ENCODE peak calls at places on chromosomes 11 and 22, in eight cellular contexts. I is spleen, A is suprapubic skin, G is IMR-90, R is heart left ventricle, K is mammary epithelial cell, E is lower lobe of right lung, C is thoracic aorta. F is an unnamed sample. For H3K27me3, the result is how much of the 10 kb centered on the place peaks cover.

GRCh38 chr11:95999604-96000003 is 75.7 kb upstream of the MTMR2 start:
- DNase-seq in C (no peak), K (no peak), E (no peak), R (no peak), I (no peak), G (no peak), A (no peak), F (no peak)

GRCh38 chr11:79205786-79206185 is 235.0 kb downstream of the TENM4 start:
- DNase-seq in K (no peak), I (no peak), A (no peak), G (no peak), C (no peak), E (no peak), R (no peak), F (no peak)

GRCh38 chr11:839875-840617 is 2.3 kb downstream of the POLR2L start:
- DNase-seq in E (no peak), G (no peak), K (no peak), I (no peak), C (no peak), A (no peak), R (no peak), F (no peak)

GRCh38 chr22:37897805-37898204 is 8.3 kb upstream of the MICALL1 start:
- DNase-seq in R (no peak), I (no peak), E (no peak), K (no peak), C (no peak), G (no peak), A (no peak), F (no peak)

GRCh38 chr11:30960387-30960992 is 374.3 kb upstream of the MPPED2 start:
- DNase-seq in G (peak), E (no peak), A (no peak), R (no peak), I (no peak), C (no peak), K (no peak), F (no peak)

GRCh38 chr11:66239998-66240780 is 28.2 kb upstream of the RAB1B start:
- DNase-seq in C (no peak), K (no peak), I (no peak), R (no peak), G (no peak), E (no peak), A (no peak), F (no peak)

GRCh38 chr11:134098566-134099184 is 29.8 kb downstream of the JAM3 start:
- DNase-seq in A (no peak), K (peak), E (no peak), I (no peak), R (no peak), G (no peak), C (no peak), F (no peak)

GRCh38 chr22:32920032-32920628 is 118.6 kb downstream of the TIMP3 start:
- DNase-seq in E (no peak), C (no peak), A (peak), I (no peak), R (no peak), K (no peak), G (peak), F (no peak)

GRCh38 chr11:10350341-10350740 is 45.5 kb downstream of the ADM start:
- DNase-seq in K (peak), C (no peak), G (peak), I (no peak), R (no peak), A (no peak), E (no peak), F (peak)

GRCh38 chr22:50250555-50251471 is at the start of gene HDAC10:
- DNase-seq in R (peak), I (peak), C (no peak), E (peak), K (peak), G (peak), A (no peak), F (no peak)

GRCh38 chr11:37504925-37505324 is 906.9 kb upstream of the RAG2 start:
- DNase-seq in A (no peak), I (no peak), G (peak), K (peak), E (no peak), C (no peak), R (no peak), F (peak)

GRCh38 chr11:96228472-96228871 is 114.5 kb downstream of the MAML2 start:
- DNase-seq in A (peak), K (peak), C (peak), G (peak), R (peak), I (no peak), E (peak), F (peak)

GRCh38 chr11:60792521-60792920 is 7.4 kb downstream of the MS4A10 start:
- DNase-seq in C (no peak), E (no peak), K (no peak), A (no peak), R (no peak), I (peak), G (no peak), F (no peak)

GRCh38 chr22:26226538-26227297 is 57.5 kb downstream of the SEZ6L start:
- DNase-seq in I (no peak), G (no peak), R (no peak), E (no peak), C (no peak), A (no peak), K (no peak), F (no peak)

GRCh38 chr22:49021097-49021925 is 806.4 kb downstream of the BRD1 start:
- DNase-seq in E (peak), C (no peak), I (peak), A (peak), R (no peak), K (no peak), G (no peak), F (peak)

GRCh38 chr11:68044145-68044813 is 5.5 kb downstream of the TCIRG1 start:
- DNase-seq in C (no peak), R (peak), A (peak), I (peak), E (peak), G (no peak), K (no peak), F (peak)

GRCh38 chr22:31616315-31616980 is 45.6 kb downstream of the PISD start:
- DNase-seq in A (no peak), C (no peak), G (no peak), I (peak), R (peak), K (no peak), E (no peak), F (no peak)

GRCh38 chr11:106167085-106167484 is 89.6 kb downstream of the AASDHPPT start:
- DNase-seq in R (no peak), C (no peak), K (no peak), G (no peak), E (no peak), A (no peak), I (no peak), F (no peak)

GRCh38 chr11:133808393-133809140 is 36.7 kb downstream of the SPATA19 start:
- DNase-seq in A (no peak), I (no peak), G (no peak), R (no peak), E (no peak), C (no peak), K (no peak), F (no peak)

GRCh38 chr11:76030973-76031590 is 175.2 kb downstream of the WNT11 start:
- DNase-seq in K (peak), E (no peak), R (no peak), C (no peak), I (no peak), G (no peak), A (no peak), F (no peak)

GRCh38 chr11:37089439-37089838 is 491.4 kb upstream of the RAG2 start:
- DNase-seq in K (no peak), C (no peak), I (no peak), A (no peak), E (no peak), G (no peak), R (no peak), F (no peak)

GRCh38 chr11:59180168-59180567 is 8.2 kb downstream of the DTX4 start:
- DNase-seq in E (no peak), A (no peak), I (no peak), G (no peak), C (no peak), K (no peak), R (no peak), F (no peak)

GRCh38 chr22:48893288-48894063 is 934.2 kb downstream of the BRD1 start:
- DNase-seq in R (peak), K (no peak), A (peak), G (no peak), C (no peak), I (no peak), E (no peak), F (peak)

GRCh38 chr22:25395915-25396314 is 168.6 kb upstream of the GRK3 start:
- DNase-seq in G (no peak), A (no peak), R (no peak), I (no peak), C (no peak), E (no peak), K (no peak), F (no peak)

GRCh38 chr11:13278620-13279486 is 1.3 kb downstream of the BMAL1 start:
- DNase-seq in E (peak), A (no peak), K (no peak), I (peak), C (no peak), G (no peak), R (no peak), F (no peak)

GRCh38 chr11:124405611-124406010 is 6.8 kb upstream of the OR8B3 start:
- DNase-seq in G (peak), I (no peak), A (no peak), K (no peak), R (no peak), E (no peak), C (no peak), F (no peak)

GRCh38 chr11:92811341-92811740 is 158.1 kb upstream of the MTNR1B start:
- DNase-seq in C (no peak), G (no peak), E (no peak), A (no peak), K (peak), I (no peak), R (no peak), F (no peak)

GRCh38 chr22:38655532-38656255 is 498 bp downstream of the FAM227A start:
- DNase-seq in E (no peak), I (no peak), K (no peak), G (peak), C (no peak), R (no peak), A (no peak), F (no peak)

GRCh38 chr22:33389927-33390326 is 331.7 kb upstream of the SYN3 start:
- DNase-seq in E (no peak), R (no peak), I (no peak), K (no peak), A (no peak), C (no peak), G (peak), F (no peak)

GRCh38 chr22:20569059-20570058 is 61.9 kb downstream of the MED15 start:
- DNase-seq in C (peak), E (peak), K (peak), G (peak), I (peak), R (peak), A (no peak), F (peak)

GRCh38 chr11:32911413-32911812 is 18.8 kb downstream of the QSER1 start:
- DNase-seq in G (no peak), I (no peak), A (no peak), K (no peak), R (no peak), E (no peak), C (no peak), F (no peak)

GRCh38 chr11:78564037-78564888 is 10.4 kb downstream of the NARS2 start:
- DNase-seq in E (no peak), R (no peak), C (no peak), K (peak), I (no peak), A (no peak), G (peak), F (no peak)

GRCh38 chr11:128521697-128522062 is 65.7 kb downstream of the ETS1 start:
- DNase-seq in G (no peak), K (no peak), R (peak), E (peak), A (no peak), I (peak), C (no peak), F (no peak)

GRCh38 chr11:115423728-115424459 is 80.3 kb downstream of the CADM1 start:
- DNase-seq in I (no peak), G (peak), A (no peak), E (no peak), K (no peak), R (no peak), C (no peak), F (no peak)

GRCh38 chr11:117547188-117547831 is 219.7 kb downstream of the CEP164 start:
- DNase-seq in C (no peak), G (no peak), K (no peak), R (peak), E (peak), I (no peak), A (no peak), F (no peak)

GRCh38 chr11:59186130-59186594 is 14.2 kb downstream of the DTX4 start:
- DNase-seq in E (peak), I (no peak), A (no peak), C (no peak), K (peak), G (no peak), R (no peak), F (no peak)

GRCh38 chr11:61390161-61390560 is 2.2 kb upstream of the TMEM216 start:
- DNase-seq in G (peak), A (no peak), C (no peak), R (no peak), E (no peak), I (no peak), K (no peak), F (no peak)

GRCh38 chr22:47036352-47036751 is 273.9 kb downstream of the TBC1D22A start:
- DNase-seq in C (no peak), A (no peak), I (peak), G (no peak), E (peak), R (no peak), K (no peak), F (no peak)

GRCh38 chr11:14095882-14096281 is 133.4 kb downstream of the SPON1 start:
- DNase-seq in R (no peak), K (no peak), A (no peak), I (no peak), C (no peak), G (no peak), E (no peak), F (no peak)

DNA sequence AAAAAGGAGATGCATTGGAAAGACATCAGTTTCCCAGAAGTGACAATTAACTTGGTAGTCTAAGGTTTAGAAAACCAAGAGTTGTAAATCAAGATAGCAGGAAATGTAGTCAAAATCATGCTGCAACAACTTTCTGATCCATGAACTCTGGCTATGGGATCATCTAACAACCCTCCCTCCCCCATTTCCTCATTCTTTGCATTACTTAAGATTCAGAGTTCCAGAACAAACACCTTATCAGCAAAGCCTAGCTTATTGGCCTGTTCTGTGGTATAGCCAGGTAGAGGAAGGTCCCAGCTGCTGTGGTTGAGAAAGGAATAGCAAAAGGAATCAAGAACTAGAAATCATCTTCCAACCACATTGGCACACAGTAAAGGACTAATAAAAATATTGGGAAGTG is 651.1 kb downstream of the METTL15 start:
- DNase-seq in E (no peak), I (no peak), G (peak), C (no peak), A (no peak), K (peak), R (no peak), F (no peak)
- TF ChIP-seq CTCF in E (no peak), I (no peak), G (no peak), C (no peak), A (no peak), K (no peak), R (no peak), F (no peak)

GRCh38 chr22:22407061-22407460 is 101.5 kb downstream of the ZNF280B start:
- DNase-seq in A (no peak), K (no peak), E (no peak), I (no peak), R (no peak), G (no peak), C (no peak), F (no peak)
- H3K27me3 ChIP-seq in A (under half), K (under half), E (under half), I (under half), R (under half), G (under half), C (under half), F (under half)

DNA sequence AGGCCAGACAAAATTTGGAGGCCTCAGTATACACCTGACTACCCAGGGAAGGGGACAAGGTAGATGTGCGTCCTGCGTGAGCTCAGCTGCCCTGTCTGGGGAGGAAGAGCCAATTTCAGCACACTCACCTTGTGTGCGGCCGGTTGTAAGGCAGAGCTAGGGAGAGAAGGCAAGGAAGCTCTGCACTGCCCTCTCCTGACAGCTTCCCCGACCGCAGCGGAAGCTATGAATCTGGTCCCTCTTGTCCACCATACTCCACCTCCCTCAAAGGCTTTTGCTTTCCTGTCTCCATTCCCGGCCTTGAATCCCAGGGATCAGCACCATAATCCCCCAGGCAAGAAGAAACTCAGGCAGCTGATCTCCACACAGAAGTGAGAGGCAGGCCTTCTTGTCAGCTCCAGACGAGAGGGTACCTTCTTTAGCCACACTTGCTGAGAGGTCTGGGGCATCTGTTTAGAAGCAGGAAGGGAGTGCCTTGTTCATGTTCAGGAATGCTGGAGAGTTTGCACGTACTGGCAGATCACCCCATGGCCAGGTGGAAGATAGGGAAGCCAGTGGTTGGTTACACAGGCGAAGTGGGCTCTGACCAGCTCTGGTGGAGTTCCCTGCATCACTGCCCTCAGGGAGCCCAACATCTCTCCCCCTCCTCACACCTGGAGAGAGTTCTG is 62.5 kb downstream of the FEZ1 start:
- DNase-seq in A (no peak), I (no peak), R (no peak), C (no peak), G (peak), K (peak), E (no peak), F (no peak)
- TF ChIP-seq CTCF in A (no peak), I (no peak), R (peak), C (no peak), G (peak), K (peak), E (peak), F (peak)

GRCh38 chr11:45056529-45056928 is 89.9 kb upstream of the PRDM11 start:
- DNase-seq in E (no peak), G (no peak), R (no peak), K (no peak), C (no peak), A (no peak), I (no peak), F (no peak)
- H3K27me3 ChIP-seq in E (under half), G (under half), R (under half), K (under half), C (under half), A (under half), I (under half), F (under half)

DNA sequence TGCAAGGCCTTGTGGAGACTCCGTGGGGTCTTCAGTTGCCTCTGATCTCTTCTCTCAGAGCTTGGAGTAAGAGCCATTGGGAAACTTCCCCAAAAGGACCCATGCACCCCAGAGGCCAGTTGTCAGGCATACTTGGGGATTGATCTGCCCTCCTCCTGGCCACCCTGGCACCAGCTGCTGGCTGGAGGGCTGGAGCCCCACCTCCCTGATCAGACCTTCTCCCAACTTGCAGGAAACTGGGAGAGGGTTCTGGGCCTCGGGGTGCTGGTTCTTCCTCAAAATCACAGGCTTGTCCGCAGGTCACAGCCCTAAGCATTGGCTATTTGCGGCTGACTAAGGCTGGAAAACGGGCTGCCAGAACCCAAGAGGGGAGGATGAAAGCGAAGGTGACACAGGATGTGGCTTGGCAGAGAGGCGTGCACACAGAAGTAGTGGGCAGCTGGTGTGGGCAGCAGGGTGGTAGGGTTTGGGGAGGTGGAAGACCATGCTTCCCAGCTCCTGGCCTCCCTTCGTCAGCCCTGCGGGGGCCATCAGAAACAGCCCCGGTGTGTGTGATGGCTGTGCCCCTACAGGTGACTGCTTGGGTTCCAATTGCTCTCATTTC is 1.3 kb upstream of the DGKZ start:
- DNase-seq in E (no peak), K (peak), I (peak), C (no peak), A (no peak), G (no peak), R (no peak), F (no peak)
- TF ChIP-seq CTCF in E (no peak), K (no peak), I (no peak), C (no peak), A (no peak), G (no peak), R (no peak), F (no peak)

GRCh38 chr22:30078320-30079311 is 1.6 kb upstream of the HORMAD2 start:
- DNase-seq in R (no peak), I (no peak), K (peak), G (no peak), C (no peak), E (peak), A (no peak), F (no peak)
- H3K27me3 ChIP-seq in R (under half), I (under half), K (under half), G (under half), C (under half), E (under half), A (under half), F (under half)

DNA sequence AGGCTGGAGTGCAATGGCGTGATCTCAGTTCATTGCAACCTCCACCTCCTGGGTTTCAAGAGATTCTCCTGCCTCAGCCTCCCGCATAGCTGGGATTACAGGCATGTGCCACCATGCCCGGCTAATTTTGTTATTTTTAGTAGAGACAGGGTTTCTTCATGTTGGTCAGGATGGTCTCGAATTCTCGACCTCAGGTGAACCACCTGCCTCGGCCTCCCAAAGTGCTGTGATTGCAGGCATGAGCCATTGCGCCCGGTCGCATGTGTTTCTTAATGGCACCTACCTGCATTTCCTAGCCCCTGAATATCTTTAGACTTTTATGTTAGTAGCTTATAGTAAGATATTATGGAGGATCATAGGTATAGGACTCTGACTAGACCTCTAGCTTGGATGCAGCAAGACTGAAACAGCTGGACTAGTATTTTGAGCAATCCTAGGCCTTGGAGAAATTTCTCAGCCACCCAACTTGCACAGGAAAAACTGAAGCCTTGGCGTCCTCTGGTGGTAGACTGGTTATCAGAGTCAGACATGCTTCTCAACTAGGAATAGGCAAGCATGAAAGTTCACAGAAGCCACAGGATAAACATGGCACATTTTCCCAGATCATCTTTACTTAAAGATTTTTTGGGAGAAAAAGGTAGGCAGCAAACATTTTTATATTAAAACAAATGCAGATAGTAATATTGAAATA is 22.7 kb upstream of the C1QTNF4 start:
- DNase-seq in G (peak), I (no peak), R (no peak), A (peak), K (peak), E (no peak), C (no peak), F (no peak)
- TF ChIP-seq CTCF in G (peak), I (no peak), R (peak), A (peak), K (peak), E (peak), C (peak), F (peak)